ENCODE peak calls at places on chromosomes 12 and 14, in seven cellular contexts. W, X, T, U, D, J and L are unnamed samples. For H3K4me1, the result is how much of the 10 kb centered on the place peaks cover.

GRCh38 chr12:113271853-113272561 is 50.7 kb downstream of the TPCN1 start:
- DNase-seq in W (peak), X (peak), T (no peak), U (peak), D (peak), J (no peak), L (peak)

GRCh38 chr12:71626768-71627167 is 36.9 kb downstream of the ZFC3H1 start:
- DNase-seq in W (no peak), X (no peak), T (no peak), U (no peak), D (no peak), J (no peak), L (no peak)

GRCh38 chr12:100720016-100720654 is 74.4 kb upstream of the ANO4 start:
- DNase-seq in W (no peak), X (no peak), T (no peak), U (no peak), D (no peak), J (no peak), L (no peak)

GRCh38 chr14:52467515-52468266 is 84.6 kb downstream of the TXNDC16 start:
- DNase-seq in W (no peak), X (no peak), T (no peak), U (no peak), D (no peak), J (no peak), L (no peak)

GRCh38 chr14:30541318-30541717 is 17.6 kb upstream of the G2E3 start:
- DNase-seq in W (no peak), X (no peak), T (no peak), U (no peak), D (no peak), J (no peak), L (no peak)

GRCh38 chr12:107903377-107904061 is 129.0 kb downstream of the ASCL4 start:
- DNase-seq in W (peak), X (no peak), T (no peak), U (no peak), D (peak), J (peak), L (peak)

GRCh38 chr12:109764123-109764522 is 50.5 kb downstream of the FAM222A start:
- DNase-seq in W (no peak), X (no peak), T (no peak), U (no peak), D (peak), J (no peak), L (no peak)

GRCh38 chr12:132812631-132813305 is 15.9 kb downstream of the GOLGA3 start:
- DNase-seq in W (no peak), X (no peak), T (no peak), U (no peak), D (no peak), J (no peak), L (no peak)

GRCh38 chr12:63875703-63876102 is 31.2 kb downstream of the SRGAP1 start:
- DNase-seq in W (no peak), X (no peak), T (no peak), U (no peak), D (no peak), J (no peak), L (no peak)

GRCh38 chr12:67482751-67483661 is 165.5 kb upstream of the DYRK2 start:
- DNase-seq in W (peak), X (no peak), T (no peak), U (no peak), D (no peak), J (peak), L (peak)

GRCh38 chr14:55794655-55795583 is 214.9 kb downstream of the KTN1 start:
- DNase-seq in W (no peak), X (no peak), T (no peak), U (no peak), D (no peak), J (no peak), L (no peak)

GRCh38 chr12:97800561-97800960 is 338.0 kb downstream of the RMST start:
- DNase-seq in W (no peak), X (no peak), T (no peak), U (no peak), D (no peak), J (no peak), L (no peak)

GRCh38 chr12:75712223-75712622 is 200.8 kb upstream of the KRR1 start:
- DNase-seq in W (no peak), X (no peak), T (peak), U (no peak), D (no peak), J (no peak), L (peak)

GRCh38 chr12:68374315-68374982 is 42.3 kb upstream of the MDM1 start:
- DNase-seq in W (peak), X (peak), T (no peak), U (no peak), D (no peak), J (peak), L (no peak)

GRCh38 chr12:121637231-121637914 is 11.0 kb downstream of the ORAI1 start:
- DNase-seq in W (peak), X (no peak), T (no peak), U (no peak), D (no peak), J (no peak), L (no peak)

GRCh38 chr12:50515587-50515986 is 10.8 kb downstream of the DIP2B start:
- DNase-seq in W (no peak), X (no peak), T (no peak), U (no peak), D (no peak), J (no peak), L (no peak)

GRCh38 chr12:54546511-54546910 is 2.9 kb upstream of the PDE1B start:
- DNase-seq in W (no peak), X (no peak), T (no peak), U (no peak), D (no peak), J (no peak), L (no peak)

GRCh38 chr12:92044435-92044834 is 101.2 kb downstream of the BTG1 start:
- DNase-seq in W (no peak), X (no peak), T (no peak), U (no peak), D (no peak), J (no peak), L (no peak)

GRCh38 chr12:94570161-94570560 is 80.2 kb downstream of the TMCC3 start:
- DNase-seq in W (no peak), X (no peak), T (no peak), U (no peak), D (no peak), J (no peak), L (no peak)

GRCh38 chr12:52209321-52209720 is 17.5 kb upstream of the KRT80 start:
- DNase-seq in W (no peak), X (no peak), T (no peak), U (no peak), D (no peak), J (no peak), L (no peak)

GRCh38 chr12:62250671-62251608 is 9.3 kb upstream of the USP15 start:
- DNase-seq in W (no peak), X (no peak), T (no peak), U (no peak), D (no peak), J (peak), L (no peak)

GRCh38 chr12:111435661-111436201 is 30.0 kb downstream of the SH2B3 start:
- DNase-seq in W (no peak), X (no peak), T (no peak), U (no peak), D (no peak), J (no peak), L (no peak)

GRCh38 chr14:91466192-91466591 is 43.9 kb downstream of the PPP4R3A start:
- DNase-seq in W (no peak), X (no peak), T (no peak), U (no peak), D (no peak), J (no peak), L (no peak)

GRCh38 chr14:101294136-101294535 is 267.2 kb upstream of the DIO3 start:
- DNase-seq in W (no peak), X (no peak), T (no peak), U (no peak), D (peak), J (no peak), L (no peak)

GRCh38 chr14:101556566-101557320 is 4.6 kb upstream of the DIO3 start:
- DNase-seq in W (no peak), X (no peak), T (no peak), U (no peak), D (no peak), J (no peak), L (no peak)

GRCh38 chr12:87116778-87117177 is 860.6 kb upstream of the MGAT4C start:
- DNase-seq in W (no peak), X (no peak), T (no peak), U (no peak), D (no peak), J (no peak), L (no peak)

GRCh38 chr14:34043627-34044372 is 92.9 kb upstream of the EGLN3 start:
- DNase-seq in W (no peak), X (no peak), T (no peak), U (no peak), D (peak), J (peak), L (no peak)

GRCh38 chr12:13171921-13172859 is 24.3 kb upstream of the EMP1 start:
- DNase-seq in W (peak), X (peak), T (no peak), U (no peak), D (peak), J (no peak), L (peak)

GRCh38 chr14:77353469-77354141 is 23.3 kb downstream of the TMED8 start:
- DNase-seq in W (no peak), X (no peak), T (no peak), U (no peak), D (no peak), J (no peak), L (no peak)

GRCh38 chr12:121575952-121576615 is 4.7 kb downstream of the KDM2B start:
- DNase-seq in W (no peak), X (no peak), T (no peak), U (no peak), D (no peak), J (no peak), L (no peak)

GRCh38 chr12:124550123-124551089 is 17.0 kb downstream of the NCOR2 start:
- DNase-seq in W (no peak), X (no peak), T (no peak), U (no peak), D (no peak), J (no peak), L (no peak)

GRCh38 chr12:11755311-11755930 is 105.9 kb downstream of the ETV6 start:
- DNase-seq in W (no peak), X (no peak), T (no peak), U (no peak), D (no peak), J (no peak), L (no peak)

GRCh38 chr12:108237272-108237671 is 101.8 kb downstream of the CMKLR1 start:
- DNase-seq in W (no peak), X (no peak), T (no peak), U (no peak), D (peak), J (no peak), L (no peak)

GRCh38 chr14:50820786-50821185 is 10.2 kb downstream of the NIN start:
- DNase-seq in W (no peak), X (no peak), T (no peak), U (no peak), D (no peak), J (no peak), L (no peak)

GRCh38 chr14:50823051-50823762 is 7.8 kb downstream of the NIN start:
- DNase-seq in W (no peak), X (peak), T (no peak), U (no peak), D (no peak), J (peak), L (no peak)

GRCh38 chr14:50823763-50824636 is 7.0 kb downstream of the NIN start:
- DNase-seq in W (no peak), X (peak), T (no peak), U (no peak), D (peak), J (peak), L (no peak)

GRCh38 chr14:50822501-50823042 is 8.4 kb downstream of the NIN start:
- DNase-seq in W (no peak), X (peak), T (no peak), U (no peak), D (no peak), J (peak), L (no peak)

DNA sequence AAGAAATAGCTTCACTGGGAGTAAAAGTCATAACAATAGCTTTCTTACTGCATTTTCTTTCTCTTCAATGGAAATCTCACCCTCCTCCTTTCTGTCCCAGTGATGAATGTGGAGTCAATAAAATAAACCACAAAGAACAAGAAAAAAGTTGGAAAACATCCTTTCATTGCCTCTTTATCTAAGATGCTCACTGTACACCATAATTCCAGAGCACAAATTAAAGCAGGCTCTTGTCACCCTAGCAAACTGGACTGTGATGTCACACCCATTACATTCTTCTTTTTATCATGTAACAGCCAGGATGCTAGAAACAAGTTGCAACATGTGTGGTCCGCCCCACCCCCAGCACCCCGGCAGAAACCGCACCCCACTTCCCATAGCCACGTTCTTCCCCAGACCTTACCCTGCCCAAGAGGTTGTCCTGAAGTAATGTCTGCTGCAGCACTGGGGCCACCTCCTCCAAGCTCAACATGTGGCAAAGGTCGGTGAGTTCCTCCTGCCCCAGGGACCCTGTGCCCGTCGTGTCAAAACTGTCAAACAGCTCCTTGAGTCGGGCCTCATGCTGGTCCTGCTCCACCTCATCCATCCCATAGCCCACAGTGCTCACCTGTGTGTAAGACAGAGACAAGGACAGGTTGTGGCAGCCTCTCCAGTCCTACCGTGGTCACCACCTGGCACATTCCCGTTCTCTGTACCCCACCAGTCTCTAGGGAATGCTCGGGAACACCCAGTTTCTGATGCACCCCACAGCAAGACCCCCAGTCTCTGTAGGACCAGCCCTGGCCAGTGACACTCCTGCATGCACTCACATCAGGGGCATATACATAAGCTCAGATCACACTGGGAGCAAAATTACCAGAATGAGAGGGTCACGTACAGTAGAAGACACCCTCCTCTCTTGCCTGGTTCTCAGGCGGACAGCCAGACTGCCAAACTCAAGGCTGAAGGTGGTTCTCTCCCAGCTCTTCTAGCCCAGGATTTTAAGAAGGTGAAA is 9.2 kb downstream of the NIN start:
- DNase-seq in W (peak), X (peak), T (no peak), U (no peak), D (peak), J (peak), L (no peak)
- H3K27ac ChIP-seq in W (no peak), X (no peak), T (no peak), U (no peak), D (no peak), J (peak), L (no peak)

DNA sequence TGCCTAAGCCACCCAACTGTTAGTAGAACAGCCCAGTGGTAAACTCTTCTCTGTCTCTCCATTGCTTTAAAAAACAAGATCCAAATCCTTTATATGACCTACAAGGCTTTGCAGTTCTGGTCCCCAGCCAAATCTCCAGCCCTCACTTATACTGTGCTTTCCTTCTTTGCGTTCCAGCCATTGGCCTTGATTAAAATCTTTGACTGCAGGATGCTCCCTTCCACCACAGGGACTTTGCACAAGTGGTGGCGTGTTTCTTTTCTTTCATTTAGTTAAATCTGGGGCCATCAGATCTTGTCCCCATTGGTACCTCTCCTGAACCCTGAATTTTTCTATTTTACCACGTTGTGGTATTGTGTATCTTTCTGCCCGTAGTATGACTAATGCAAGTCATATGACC is 183.7 kb downstream of the VRK1 start:
- DNase-seq in W (no peak), X (no peak), T (no peak), U (no peak), D (no peak), J (no peak), L (no peak)
- H3K4me1 ChIP-seq in W (under half), X (under half), T (under half), U (under half), D (under half), J (under half), L (under half)

GRCh38 chr12:5439333-5439732 is 7.4 kb downstream of the NTF3 start:
- DNase-seq in W (no peak), X (no peak), T (no peak), U (no peak), D (peak), J (no peak), L (no peak)

GRCh38 chr12:5441497-5442236 is 9.8 kb downstream of the NTF3 start:
- DNase-seq in W (no peak), X (no peak), T (no peak), U (no peak), D (peak), J (no peak), L (peak)

GRCh38 chr12:5438671-5439200 is 6.8 kb downstream of the NTF3 start:
- DNase-seq in W (no peak), X (no peak), T (no peak), U (no peak), D (no peak), J (no peak), L (no peak)

GRCh38 chr12:5440973-5441372 is 9.1 kb downstream of the NTF3 start:
- DNase-seq in W (no peak), X (no peak), T (no peak), U (no peak), D (no peak), J (no peak), L (no peak)

GRCh38 chr12:5439788-5440300 is 7.9 kb downstream of the NTF3 start:
- DNase-seq in W (no peak), X (no peak), T (no peak), U (no peak), D (no peak), J (no peak), L (no peak)
- TF ChIP-seq POLR2AphosphoS5 in W (no peak), X (no peak), T (no peak), U (no peak), D (no peak), J (no peak), L (no peak)

GRCh38 chr14:88002421-88002820 is 2.5 kb upstream of the GPR65 start:
- DNase-seq in W (no peak), X (no peak), T (no peak), U (no peak), D (no peak), J (no peak), L (no peak)

GRCh38 chr14:88004637-88005036 is 298 bp upstream of the GPR65 start:
- DNase-seq in W (no peak), X (no peak), T (no peak), U (no peak), D (no peak), J (no peak), L (no peak)

GRCh38 chr14:88007608-88008007 is 2.7 kb downstream of the GPR65 start:
- DNase-seq in W (no peak), X (no peak), T (no peak), U (no peak), D (no peak), J (no peak), L (no peak)

GRCh38 chr14:88005978-88006851 is 1.3 kb downstream of the GPR65 start:
- DNase-seq in W (peak), X (no peak), T (no peak), U (no peak), D (no peak), J (peak), L (no peak)

DNA sequence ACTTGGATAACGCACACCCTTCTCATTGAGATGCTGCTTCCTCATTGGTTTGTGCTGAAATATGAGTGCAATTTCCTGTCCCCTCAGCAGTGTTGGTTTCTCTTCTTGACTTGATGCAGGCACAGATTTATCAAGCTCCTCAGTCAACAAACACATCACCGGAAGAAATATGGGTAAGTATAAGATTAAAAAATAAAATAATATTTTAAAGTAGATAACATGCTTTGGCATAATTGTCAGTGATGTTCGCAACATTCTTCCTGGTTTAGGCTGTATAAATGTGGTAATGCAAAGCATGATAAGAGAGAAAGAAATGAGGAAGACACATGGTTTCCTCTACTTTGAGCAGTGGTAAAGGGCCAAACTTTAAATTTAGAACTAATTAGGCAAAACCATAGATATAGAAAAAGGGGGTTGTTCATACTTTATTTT is at the start of gene GPR65:
- DNase-seq in W (no peak), X (no peak), T (no peak), U (no peak), D (no peak), J (peak), L (no peak)
- H3K27ac ChIP-seq in W (peak), X (no peak), T (no peak), U (no peak), D (no peak), J (peak), L (no peak)

GRCh38 chr12:40734283-40734682 is 42.0 kb downstream of the CNTN1 start:
- DNase-seq in W (no peak), X (no peak), T (no peak), U (no peak), D (no peak), J (no peak), L (no peak)

GRCh38 chr12:40730281-40730680 is 38.0 kb downstream of the CNTN1 start:
- DNase-seq in W (no peak), X (no peak), T (no peak), U (no peak), D (no peak), J (no peak), L (no peak)

GRCh38 chr12:40738856-40739255 is 46.6 kb downstream of the CNTN1 start:
- DNase-seq in W (no peak), X (no peak), T (no peak), U (no peak), D (no peak), J (no peak), L (no peak)

GRCh38 chr12:40735551-40736230 is 43.5 kb downstream of the CNTN1 start:
- DNase-seq in W (no peak), X (no peak), T (no peak), U (no peak), D (no peak), J (no peak), L (no peak)

DNA sequence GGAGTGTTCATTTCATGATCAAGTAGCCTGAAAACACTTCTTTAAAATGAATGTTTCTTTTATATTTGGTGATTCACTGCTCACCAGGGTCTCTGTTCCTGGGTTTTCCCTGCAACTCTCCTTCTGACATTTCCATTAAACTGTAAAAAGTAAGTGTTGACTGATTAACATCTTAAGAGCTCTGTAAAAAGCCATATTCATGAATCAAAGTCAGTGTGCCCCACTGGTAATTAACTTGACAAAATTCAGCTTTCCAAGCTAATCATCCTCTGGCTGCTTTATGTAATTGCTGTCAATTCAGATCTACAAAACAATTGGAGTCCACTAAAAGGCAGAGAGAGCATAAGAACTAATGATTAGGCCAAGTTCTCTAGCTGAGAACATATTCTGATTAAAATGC is 41.6 kb downstream of the CNTN1 start:
- DNase-seq in W (no peak), X (no peak), T (no peak), U (no peak), D (no peak), J (no peak), L (no peak)
- H3K4me1 ChIP-seq in W (under half), X (under half), T (under half), U (under half), D (under half), J (under half), L (under half)